ENCODE peak calls at places on chromosomes 6 and 20, in seven cellular contexts. I is RWPE1; Z is CD4-positive, CD25-positive, alpha-beta regulatory T cell; M is CD8-positive, alpha-beta T cell; T is lung; A is PC-3; L is A549. F is an unnamed sample.

GRCh38 chr6:155120034-155120433 is 124.9 kb downstream of the TIAM2 start:
- DNase-seq in I (no peak), Z (no peak), M (no peak), T (no peak), A (no peak), L (no peak), F (no peak)

GRCh38 chr20:48601798-48602197 is 226.0 kb downstream of the PREX1 start:
- DNase-seq in I (no peak), Z (no peak), M (no peak), T (no peak), A (no peak), L (no peak), F (no peak)

GRCh38 chr6:93894521-93894920 is 475.2 kb upstream of the EPHA7 start:
- DNase-seq in I (no peak), Z (no peak), M (no peak), T (no peak), A (no peak), L (no peak), F (no peak)

GRCh38 chr20:64104667-64105451 is 2.5 kb downstream of the NPBWR2 start:
- DNase-seq in I (no peak), Z (no peak), M (no peak), T (no peak), A (no peak), L (no peak), F (no peak)

GRCh38 chr6:14721103-14721758 is 524.6 kb upstream of the JARID2 start:
- DNase-seq in I (no peak), Z (no peak), M (no peak), T (peak), A (no peak), L (no peak), F (peak)

GRCh38 chr20:25065625-25066338 is 7.8 kb upstream of the ACSS1 start:
- DNase-seq in I (peak), Z (peak), M (peak), T (peak), A (peak), L (peak), F (peak)

GRCh38 chr6:29968130-29968529 is 25.8 kb downstream of the HLA-A start:
- DNase-seq in I (peak), Z (no peak), M (no peak), T (no peak), A (peak), L (no peak), F (no peak)

GRCh38 chr20:16761305-16761829 is 13.2 kb downstream of the OTOR start:
- DNase-seq in I (peak), Z (peak), M (peak), T (peak), A (peak), L (peak), F (peak)

GRCh38 chr6:154558984-154559383 is 48.5 kb upstream of the CNKSR3 start:
- DNase-seq in I (no peak), Z (no peak), M (no peak), T (no peak), A (no peak), L (no peak), F (no peak)

F was measured in Ammon's horn.